ENCODE peak calls at places on chromosomes 16 and 17, in five cellular contexts. T is HCT116, J is K562, S is HepG2, N is SK-N-SH. K is an unnamed sample.
A peak's percentile ranks its signal among the peaks of the same experiment; 100 is the strongest.

GRCh38 chr17:78019367-78019975 is 61.0 kb downstream of the TNRC6C start:
- DNase-seq in N (peak; percentile 40), T (peak; percentile 33), S (peak; percentile 53), J (peak; percentile 23), K (no peak)

GRCh38 chr17:42306385-42306667 is 18.0 kb downstream of the STAT5A start:
- DNase-seq in N (no peak), J (no peak), S (no peak), T (no peak), K (no peak)

GRCh38 chr16:1174477-1175357 is 21.8 kb downstream of the CACNA1H start:
- DNase-seq in S (peak; percentile 61), T (peak; percentile 43), N (no peak), J (no peak), K (no peak)

GRCh38 chr16:17265177-17265576 is 205.6 kb downstream of the XYLT1 start:
- DNase-seq in S (no peak), J (no peak), T (no peak), N (no peak), K (no peak)

GRCh38 chr17:74807925-74808324 is 31.8 kb upstream of the NAT9 start:
- DNase-seq in S (no peak), T (no peak), J (no peak), N (peak; percentile 93), K (no peak)

GRCh38 chr16:30691907-30692306 is 7.1 kb upstream of the SRCAP start:
- DNase-seq in T (no peak), S (no peak), N (no peak), J (no peak), K (no peak)

GRCh38 chr16:11078812-11079459 is 134.6 kb downstream of the CLEC16A start:
- DNase-seq in T (no peak), J (no peak), S (no peak), N (peak; percentile 50), K (no peak)

GRCh38 chr17:8792646-8793045 is 6.5 kb downstream of the MFSD6L start:
- DNase-seq in N (no peak), T (no peak), S (no peak), J (no peak), K (no peak)

GRCh38 chr16:61936522-61936921 is 99.7 kb downstream of the CDH8 start:
- DNase-seq in J (no peak), T (no peak), S (no peak), N (peak; percentile 22), K (no peak)

GRCh38 chr16:188674-189073 is 8.4 kb downstream of the HBQ1 start:
- DNase-seq in N (peak; percentile 50), S (peak; percentile 26), T (no peak), J (peak; percentile 21), K (no peak)

GRCh38 chr16:13875614-13876284 is 44.2 kb upstream of the ERCC4 start:
- DNase-seq in T (no peak), J (no peak), N (no peak), S (no peak), K (no peak)

GRCh38 chr17:38868095-38868967 is 1.5 kb upstream of the LASP1 start:
- DNase-seq in T (no peak), J (no peak), N (no peak), S (peak; percentile 70), K (no peak)

GRCh38 chr17:61411114-61411943 is 11.7 kb downstream of the TBX2 start:
- DNase-seq in T (no peak), N (peak; percentile 79), S (no peak), J (no peak), K (peak; percentile 95)

GRCh38 chr16:81012974-81013373 is 6.0 kb downstream of the CENPN start:
- DNase-seq in T (no peak), J (no peak), N (no peak), S (no peak), K (no peak)

GRCh38 chr16:20242568-20243240 is 84.6 kb downstream of the GP2 start:
- DNase-seq in N (no peak), S (no peak), J (no peak), T (no peak), K (no peak)

GRCh38 chr17:79777844-79778503 is at the start of gene CBX2:
- DNase-seq in N (peak; percentile 100), J (peak; percentile 96), T (peak; percentile 32), S (peak; percentile 43), K (peak; percentile 88)

GRCh38 chr16:22001591-22001990 is 675 bp upstream of the PDZD9 start:
- DNase-seq in N (no peak), S (no peak), J (peak; percentile 20), T (no peak), K (no peak)
- TF ChIP-seq JUND in N (no peak), S (no peak), J (no peak), T (peak; percentile 27), K (no peak)

GRCh38 chr17:67481808-67482207 is 104.7 kb downstream of the PITPNC1 start:
- DNase-seq in T (no peak), S (no peak), N (no peak), J (no peak), K (no peak)
- TF ChIP-seq JUND in T (no peak), S (no peak), N (no peak), J (no peak), K (no peak)

GRCh38 chr17:4806420-4806769 is 557 bp upstream of the PLD2 start:
- DNase-seq in J (no peak), N (no peak), S (no peak), T (no peak), K (no peak)
- TF ChIP-seq JUND in J (no peak), N (no peak), S (no peak), T (no peak), K (no peak)

GRCh38 chr17:14057591-14057990 is 11.7 kb upstream of the COX10 start:
- DNase-seq in T (no peak), J (no peak), N (no peak), S (no peak), K (no peak)
- TF ChIP-seq JUND in T (no peak), J (no peak), N (no peak), S (no peak), K (no peak)

GRCh38 chr16:72859581-72859980 is 188.3 kb downstream of the ZFHX3 start:
- DNase-seq in T (no peak), J (no peak), N (no peak), S (no peak), K (no peak)

GRCh38 chr16:72860726-72861562 is 187.0 kb downstream of the ZFHX3 start:
- DNase-seq in S (no peak), T (no peak), J (no peak), N (no peak), K (no peak)

GRCh38 chr16:72865258-72865657 is 182.7 kb downstream of the ZFHX3 start:
- DNase-seq in J (no peak), S (no peak), T (no peak), N (no peak), K (no peak)

GRCh38 chr16:72864130-72864833 is 183.6 kb downstream of the ZFHX3 start:
- DNase-seq in N (no peak), S (no peak), J (no peak), T (no peak), K (no peak)

DNA sequence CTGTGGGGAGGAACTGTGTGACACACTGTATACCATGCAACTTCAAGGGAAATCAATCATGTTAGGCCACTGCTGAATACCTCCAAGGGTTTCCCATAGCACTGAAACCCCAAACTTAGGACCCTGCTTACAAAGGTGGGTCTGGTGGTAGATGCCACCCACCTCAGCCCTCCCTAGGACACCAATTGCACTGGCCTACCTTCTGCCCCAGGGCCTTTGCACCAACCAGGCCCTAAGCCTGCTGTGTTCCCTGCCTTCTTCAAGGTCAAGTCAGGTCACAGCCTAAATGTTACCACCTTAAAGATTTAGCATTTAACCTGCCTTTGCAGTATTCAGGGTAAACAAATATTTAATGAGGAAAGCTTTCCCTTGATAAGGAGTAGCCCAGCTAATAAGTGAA is 185.8 kb downstream of the ZFHX3 start:
- DNase-seq in J (no peak), S (no peak), T (no peak), N (no peak), K (no peak)
- TF ChIP-seq JUND in J (no peak), S (no peak), T (no peak), N (no peak), K (no peak)

K was measured in T47D.